ENCODE peak calls at places on chromosomes 3 and 15, in six cellular contexts. One of them, this sample, is unnamed.

GRCh38 chr3:141366285-141367037 is 1.8 kb upstream of the ZBTB38 start:
- DNase-seq in H1: no peak
- DNase-seq in HCT116: peak; percentile 33
- DNase-seq in suprapubic skin: no peak
- DNase-seq in HepG2: peak; percentile 49
- DNase-seq in sigmoid colon: peak; percentile 83
- DNase-seq in this sample: peak; percentile 87

GRCh38 chr3:66486646-66487045 is 14.2 kb downstream of the LRIG1 start:
- DNase-seq in H1: no peak
- DNase-seq in HCT116: no peak
- DNase-seq in suprapubic skin: no peak
- DNase-seq in HepG2: no peak
- DNase-seq in sigmoid colon: no peak
- DNase-seq in this sample: no peak

GRCh38 chr15:101108791-101109190 is 143.1 kb downstream of the CHSY1 start:
- DNase-seq in H1: no peak
- DNase-seq in HCT116: no peak
- DNase-seq in suprapubic skin: no peak
- DNase-seq in HepG2: no peak
- DNase-seq in sigmoid colon: no peak
- DNase-seq in this sample: no peak

GRCh38 chr3:141412936-141413354 is 44.6 kb downstream of the ZBTB38 start:
- DNase-seq in H1: no peak
- DNase-seq in HCT116: no peak
- DNase-seq in suprapubic skin: peak; percentile 95
- DNase-seq in HepG2: peak; percentile 93
- DNase-seq in sigmoid colon: peak; percentile 98
- DNase-seq in this sample: peak; percentile 88

GRCh38 chr3:32095431-32095830 is 11.0 kb upstream of the GPD1L start:
- DNase-seq in H1: no peak
- DNase-seq in HCT116: no peak
- DNase-seq in suprapubic skin: no peak
- DNase-seq in HepG2: peak; percentile 57
- DNase-seq in sigmoid colon: no peak
- DNase-seq in this sample: no peak

GRCh38 chr15:90839187-90840071 is 29.0 kb upstream of the FURIN start:
- DNase-seq in H1: peak; percentile 75
- DNase-seq in HCT116: no peak
- DNase-seq in suprapubic skin: no peak
- DNase-seq in HepG2: peak; percentile 21
- DNase-seq in sigmoid colon: no peak
- DNase-seq in this sample: no peak

GRCh38 chr3:134864644-134865043 is 69.6 kb downstream of the EPHB1 start:
- DNase-seq in H1: no peak
- DNase-seq in HCT116: no peak
- DNase-seq in suprapubic skin: peak; percentile 53
- DNase-seq in HepG2: no peak
- DNase-seq in sigmoid colon: no peak
- DNase-seq in this sample: no peak

GRCh38 chr3:184600685-184601377 is 39.2 kb downstream of the EPHB3 start:
- DNase-seq in H1: no peak
- DNase-seq in HCT116: no peak
- DNase-seq in suprapubic skin: no peak
- DNase-seq in HepG2: no peak
- DNase-seq in sigmoid colon: peak; percentile 56
- DNase-seq in this sample: no peak

GRCh38 chr15:101505610-101506337 is 16.3 kb upstream of the PCSK6 start:
- DNase-seq in H1: peak; percentile 19
- DNase-seq in HCT116: no peak
- DNase-seq in suprapubic skin: no peak
- DNase-seq in HepG2: no peak
- DNase-seq in sigmoid colon: no peak
- DNase-seq in this sample: no peak

GRCh38 chr15:90465140-90465929 is 64.4 kb upstream of the CRTC3 start:
- DNase-seq in H1: no peak
- DNase-seq in HCT116: no peak
- DNase-seq in suprapubic skin: no peak
- DNase-seq in HepG2: no peak
- DNase-seq in sigmoid colon: no peak
- DNase-seq in this sample: no peak

GRCh38 chr3:55486857-55487375 is at the start of gene WNT5A:
- DNase-seq in H1: no peak
- DNase-seq in HCT116: no peak
- DNase-seq in suprapubic skin: no peak
- DNase-seq in HepG2: no peak
- DNase-seq in sigmoid colon: peak; percentile 67
- DNase-seq in this sample: no peak

GRCh38 chr3:136277115-136277514 is 27.0 kb downstream of the PCCB start:
- DNase-seq in H1: no peak
- DNase-seq in HCT116: no peak
- DNase-seq in suprapubic skin: no peak
- DNase-seq in HepG2: no peak
- DNase-seq in sigmoid colon: no peak
- DNase-seq in this sample: no peak

GRCh38 chr15:62848631-62849050 is 193.9 kb upstream of the TPM1 start:
- DNase-seq in H1: peak; percentile 41
- DNase-seq in HCT116: no peak
- DNase-seq in suprapubic skin: no peak
- DNase-seq in HepG2: peak; percentile 13
- DNase-seq in sigmoid colon: peak; percentile 29
- DNase-seq in this sample: no peak

GRCh38 chr15:68818671-68819450 is 1.8 kb downstream of the ANP32A start:
- DNase-seq in H1: peak; percentile 70
- DNase-seq in HCT116: no peak
- DNase-seq in suprapubic skin: no peak
- DNase-seq in HepG2: peak; percentile 24
- DNase-seq in sigmoid colon: peak; percentile 80
- DNase-seq in this sample: peak; percentile 58

GRCh38 chr3:138081371-138082084 is 33.9 kb downstream of the DZIP1L start:
- DNase-seq in H1: no peak
- DNase-seq in HCT116: no peak
- DNase-seq in suprapubic skin: no peak
- DNase-seq in HepG2: no peak
- DNase-seq in sigmoid colon: no peak
- DNase-seq in this sample: no peak
- H3K4me1 ChIP-seq in H1: no peaks in the 10 kb centered on the region
- H3K4me1 ChIP-seq in HCT116: peaks cover 27% of the 10 kb centered on the region
- H3K4me1 ChIP-seq in suprapubic skin: peaks cover 20% of the 10 kb centered on the region
- H3K4me1 ChIP-seq in HepG2: peaks cover 10% of the 10 kb centered on the region
- H3K4me1 ChIP-seq in sigmoid colon: peaks cover 13% of the 10 kb centered on the region
- H3K4me1 ChIP-seq in this sample: no peaks in the 10 kb centered on the region

GRCh38 chr3:11185144-11185543 is 30.9 kb downstream of the HRH1 start:
- DNase-seq in H1: no peak
- DNase-seq in HCT116: no peak
- DNase-seq in suprapubic skin: no peak
- DNase-seq in HepG2: no peak
- DNase-seq in sigmoid colon: no peak
- DNase-seq in this sample: no peak

GRCh38 chr3:11186771-11187170 is 32.5 kb downstream of the HRH1 start:
- DNase-seq in H1: no peak
- DNase-seq in HCT116: no peak
- DNase-seq in suprapubic skin: no peak
- DNase-seq in HepG2: no peak
- DNase-seq in sigmoid colon: no peak
- DNase-seq in this sample: no peak

GRCh38 chr3:11186318-11186692 is 32.0 kb downstream of the HRH1 start:
- DNase-seq in H1: no peak
- DNase-seq in HCT116: no peak
- DNase-seq in suprapubic skin: no peak
- DNase-seq in HepG2: no peak
- DNase-seq in sigmoid colon: no peak
- DNase-seq in this sample: no peak

GRCh38 chr3:11187678-11188077 is 33.4 kb downstream of the HRH1 start:
- DNase-seq in H1: no peak
- DNase-seq in HCT116: no peak
- DNase-seq in suprapubic skin: no peak
- DNase-seq in HepG2: no peak
- DNase-seq in sigmoid colon: no peak
- DNase-seq in this sample: no peak

GRCh38 chr3:11185564-11186317 is 31.4 kb downstream of the HRH1 start:
- DNase-seq in H1: no peak
- DNase-seq in HCT116: peak; percentile 83
- DNase-seq in suprapubic skin: peak; percentile 85
- DNase-seq in HepG2: no peak
- DNase-seq in sigmoid colon: peak; percentile 92
- DNase-seq in this sample: peak; percentile 91
- TF ChIP-seq POLR2AphosphoS5 in H1: no peak
- TF ChIP-seq POLR2AphosphoS5 in HCT116: peak; percentile 66
- TF ChIP-seq POLR2AphosphoS5 in suprapubic skin: peak; percentile 27
- TF ChIP-seq POLR2AphosphoS5 in HepG2: no peak
- TF ChIP-seq POLR2AphosphoS5 in sigmoid colon: peak; percentile 41
- TF ChIP-seq POLR2AphosphoS5 in this sample: peak; percentile 73

GRCh38 chr3:46693038-46693896 is at the start of gene ALS2CL:
- DNase-seq in H1: peak; percentile 84
- DNase-seq in HCT116: no peak
- DNase-seq in suprapubic skin: peak; percentile 85
- DNase-seq in HepG2: no peak
- DNase-seq in sigmoid colon: peak; percentile 74
- DNase-seq in this sample: peak; percentile 57
- TF ChIP-seq POLR2A in H1: no peak
- TF ChIP-seq POLR2A in HCT116: no peak
- TF ChIP-seq POLR2A in suprapubic skin: no peak
- TF ChIP-seq POLR2A in HepG2: no peak
- TF ChIP-seq POLR2A in sigmoid colon: no peak
- TF ChIP-seq POLR2A in this sample: no peak

GRCh38 chr3:23762214-23763039 is 43.3 kb upstream of the UBE2E1 start:
- DNase-seq in H1: no peak
- DNase-seq in HCT116: no peak
- DNase-seq in suprapubic skin: no peak
- DNase-seq in HepG2: no peak
- DNase-seq in sigmoid colon: no peak
- DNase-seq in this sample: no peak
- H3K4me1 ChIP-seq in H1: peaks cover 6% of the 10 kb centered on the region
- H3K4me1 ChIP-seq in HCT116: no peaks in the 10 kb centered on the region
- H3K4me1 ChIP-seq in suprapubic skin: no peaks in the 10 kb centered on the region
- H3K4me1 ChIP-seq in HepG2: no peaks in the 10 kb centered on the region
- H3K4me1 ChIP-seq in sigmoid colon: peaks cover 18% of the 10 kb centered on the region
- H3K4me1 ChIP-seq in this sample: no peaks in the 10 kb centered on the region

GRCh38 chr3:170044795-170045244 is 7.0 kb downstream of the GPR160 start:
- DNase-seq in H1: no peak
- DNase-seq in HCT116: no peak
- DNase-seq in suprapubic skin: no peak
- DNase-seq in HepG2: no peak
- DNase-seq in sigmoid colon: no peak
- DNase-seq in this sample: no peak
- TF ChIP-seq POLR2AphosphoS5 in H1: no peak
- TF ChIP-seq POLR2AphosphoS5 in HCT116: no peak
- TF ChIP-seq POLR2AphosphoS5 in suprapubic skin: no peak
- TF ChIP-seq POLR2AphosphoS5 in HepG2: no peak
- TF ChIP-seq POLR2AphosphoS5 in sigmoid colon: no peak
- TF ChIP-seq POLR2AphosphoS5 in this sample: no peak

GRCh38 chr3:130893240-130894129 is at the start of gene ATP2C1:
- DNase-seq in H1: peak; percentile 90
- DNase-seq in HCT116: peak; percentile 83
- DNase-seq in suprapubic skin: peak; percentile 96
- DNase-seq in HepG2: peak; percentile 92
- DNase-seq in sigmoid colon: peak; percentile 97
- DNase-seq in this sample: peak; percentile 95
- TF ChIP-seq POLR2A in H1: no peak
- TF ChIP-seq POLR2A in HCT116: peak; percentile 53
- TF ChIP-seq POLR2A in suprapubic skin: peak; percentile 89
- TF ChIP-seq POLR2A in HepG2: peak; percentile 96
- TF ChIP-seq POLR2A in sigmoid colon: peak; percentile 89
- TF ChIP-seq POLR2A in this sample: peak; percentile 87

GRCh38 chr3:46934067-46934466 is 42.5 kb downstream of the CCDC12 start:
- DNase-seq in H1: no peak
- DNase-seq in HCT116: no peak
- DNase-seq in suprapubic skin: no peak
- DNase-seq in HepG2: no peak
- DNase-seq in sigmoid colon: peak; percentile 66
- DNase-seq in this sample: no peak
- H3K4me1 ChIP-seq in H1: peaks cover 7% of the 10 kb centered on the region
- H3K4me1 ChIP-seq in HCT116: peaks cover 58% of the 10 kb centered on the region
- H3K4me1 ChIP-seq in suprapubic skin: peaks cover 77% of the 10 kb centered on the region
- H3K4me1 ChIP-seq in HepG2: peaks cover 83% of the 10 kb centered on the region
- H3K4me1 ChIP-seq in sigmoid colon: peaks cover 99% of the 10 kb centered on the region
- H3K4me1 ChIP-seq in this sample: peaks cover 57% of the 10 kb centered on the region

GRCh38 chr15:41332788-41333527 is at the start of gene NUSAP1:
- DNase-seq in H1: no peak
- DNase-seq in HCT116: no peak
- DNase-seq in suprapubic skin: peak; percentile 12
- DNase-seq in HepG2: peak; percentile 38
- DNase-seq in sigmoid colon: no peak
- DNase-seq in this sample: no peak

GRCh38 chr15:41336549-41336948 is 3.9 kb downstream of the NUSAP1 start:
- DNase-seq in H1: no peak
- DNase-seq in HCT116: no peak
- DNase-seq in suprapubic skin: no peak
- DNase-seq in HepG2: no peak
- DNase-seq in sigmoid colon: no peak
- DNase-seq in this sample: no peak

GRCh38 chr15:41334293-41335120 is 1.8 kb downstream of the NUSAP1 start:
- DNase-seq in H1: no peak
- DNase-seq in HCT116: no peak
- DNase-seq in suprapubic skin: peak; percentile 11
- DNase-seq in HepG2: no peak
- DNase-seq in sigmoid colon: no peak
- DNase-seq in this sample: no peak

GRCh38 chr15:41331281-41331680 is 1.1 kb downstream of the OIP5 start:
- DNase-seq in H1: no peak
- DNase-seq in HCT116: no peak
- DNase-seq in suprapubic skin: no peak
- DNase-seq in HepG2: no peak
- DNase-seq in sigmoid colon: no peak
- DNase-seq in this sample: no peak

DNA sequence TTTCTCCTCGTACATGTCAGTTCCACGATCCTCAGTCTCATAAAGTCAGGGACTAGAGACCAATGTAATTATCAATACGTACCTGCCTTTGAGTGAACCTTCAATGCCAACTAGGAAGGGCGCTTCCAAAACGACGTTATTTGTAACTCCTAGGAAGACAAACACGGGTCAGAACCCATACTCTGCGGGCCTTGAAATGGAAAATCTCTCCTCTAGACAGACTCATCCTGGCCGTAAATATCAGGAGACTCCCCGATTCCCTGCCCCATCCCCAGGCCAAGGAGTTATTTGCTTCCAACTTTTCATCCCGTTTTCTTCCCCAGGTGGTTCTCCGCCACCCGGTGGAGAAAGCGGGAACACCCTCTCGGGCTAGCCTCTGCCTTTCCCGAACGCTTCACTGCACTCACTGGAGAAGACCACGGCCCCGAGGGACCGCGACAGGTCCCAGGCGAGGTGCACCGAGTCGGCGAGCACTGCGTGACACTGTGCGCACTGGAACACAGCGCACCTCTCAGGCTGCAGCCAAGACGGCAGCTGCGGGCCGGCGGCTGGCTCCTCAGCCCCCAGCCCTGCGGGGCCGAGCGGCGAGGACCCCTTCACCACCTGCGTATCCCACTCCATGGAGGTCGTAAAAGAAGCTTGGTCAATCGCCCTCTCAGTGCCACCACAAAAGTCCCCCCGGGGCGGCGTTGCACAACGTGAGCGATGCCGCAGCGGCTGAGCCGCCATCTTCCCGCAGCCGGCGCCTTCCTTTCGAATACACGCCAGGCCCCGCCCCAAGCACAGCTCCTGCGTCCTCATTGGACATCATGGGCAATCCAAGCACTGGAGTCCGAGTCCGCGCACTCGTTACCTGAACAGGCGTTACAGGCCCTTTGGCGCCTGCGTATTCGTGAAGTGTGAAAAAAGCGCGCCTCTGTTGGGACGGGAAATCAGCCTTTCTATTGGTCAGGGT is at the start of gene OIP5:
- DNase-seq in H1: peak; percentile 93
- DNase-seq in HCT116: peak; percentile 99
- DNase-seq in suprapubic skin: peak; percentile 99
- DNase-seq in HepG2: peak; percentile 99
- DNase-seq in sigmoid colon: peak; percentile 99
- DNase-seq in this sample: peak; percentile 96
- TF ChIP-seq POLR2AphosphoS5 in H1: peak; percentile 72
- TF ChIP-seq POLR2AphosphoS5 in HCT116: peak; percentile 87
- TF ChIP-seq POLR2AphosphoS5 in suprapubic skin: peak; percentile 84
- TF ChIP-seq POLR2AphosphoS5 in HepG2: no peak
- TF ChIP-seq POLR2AphosphoS5 in sigmoid colon: no peak
- TF ChIP-seq POLR2AphosphoS5 in this sample: no peak

This sample was measured in breast epithelium.